ENCODE peak calls at places on chromosomes 13 and 19, in four cellular contexts. S is GM10248, D is Peyer's patch, Z is adrenal gland. H is an unnamed sample.

GRCh38 chr13:97000295-97000925 is 6.1 kb upstream of the OXGR1 start:
- DNase-seq in S (no peak), Z (no peak), D (no peak), H (no peak)

GRCh38 chr19:19567391-19567790 is 29.3 kb downstream of the CILP2 start:
- DNase-seq in D (no peak), Z (no peak), S (no peak), H (no peak)

GRCh38 chr13:83350569-83350968 is 531.7 kb downstream of the SLITRK1 start:
- DNase-seq in D (no peak), Z (no peak), S (no peak), H (no peak)

GRCh38 chr13:21009036-21009435 is 52.4 kb downstream of the LATS2 start:
- DNase-seq in Z (no peak), D (no peak), S (no peak), H (no peak)

GRCh38 chr13:113110048-113110851 is 4.7 kb downstream of the F7 start:
- DNase-seq in D (peak), S (no peak), Z (no peak), H (no peak)

GRCh38 chr13:64553411-64554129 is 2676.6 kb downstream of the PCDH9 start:
- DNase-seq in Z (no peak), S (no peak), D (no peak), H (no peak)

GRCh38 chr13:78409172-78409571 is 194.2 kb downstream of the POU4F1 start:
- DNase-seq in S (no peak), D (no peak), Z (no peak), H (no peak)

GRCh38 chr13:59038824-59039223 is 1124.9 kb downstream of the DIAPH3 start:
- DNase-seq in Z (no peak), D (no peak), S (no peak), H (no peak)

GRCh38 chr13:37495046-37495445 is 103.5 kb downstream of the POSTN start:
- DNase-seq in D (no peak), S (no peak), Z (no peak), H (no peak)

GRCh38 chr19:2717638-2718541 is 3.3 kb downstream of the DIRAS1 start:
- DNase-seq in D (no peak), S (no peak), Z (peak), H (no peak)

GRCh38 chr19:18637644-18638630 is 1.1 kb downstream of the KLHL26 start:
- DNase-seq in Z (no peak), S (no peak), D (no peak), H (no peak)

GRCh38 chr19:28793391-28794168 is 419.4 kb downstream of the UQCRFS1 start:
- DNase-seq in S (no peak), D (no peak), Z (no peak), H (no peak)

GRCh38 chr13:51804295-51805172 is 571 bp upstream of the DHRS12 start:
- DNase-seq in Z (peak), S (no peak), D (peak), H (peak)

GRCh38 chr19:58196911-58197616 is 14.2 kb downstream of the ZNF274 start:
- DNase-seq in D (no peak), Z (no peak), S (no peak), H (no peak)

GRCh38 chr13:81800433-81800832 is 1459.5 kb upstream of the SPRY2 start:
- DNase-seq in Z (no peak), D (no peak), S (no peak), H (no peak)

GRCh38 chr13:44416297-44416696 is 42.7 kb downstream of the SERP2 start:
- DNase-seq in S (no peak), D (no peak), Z (no peak), H (no peak)

GRCh38 chr13:113455384-113455783 is 2.1 kb upstream of the ADPRHL1 start:
- DNase-seq in Z (no peak), S (no peak), D (no peak), H (no peak)

GRCh38 chr13:113272791-113273190 is 24.2 kb upstream of the LAMP1 start:
- DNase-seq in S (no peak), Z (no peak), D (no peak), H (no peak)

GRCh38 chr19:47644199-47644598 is 35.3 kb downstream of the BICRA start:
- DNase-seq in S (no peak), D (no peak), Z (no peak), H (no peak)

GRCh38 chr19:18566953-18567352 is 4.7 kb upstream of the UBA52 start:
- DNase-seq in Z (no peak), S (no peak), D (no peak), H (no peak)

GRCh38 chr13:79522583-79522982 is 41.6 kb downstream of the NDFIP2 start:
- DNase-seq in D (no peak), Z (no peak), S (peak), H (peak)

GRCh38 chr13:21501709-21502108 is 42.6 kb upstream of the ZDHHC20 start:
- DNase-seq in S (no peak), D (no peak), Z (no peak), H (no peak)

GRCh38 chr19:2983351-2984195 is 6.2 kb downstream of the TLE6 start:
- DNase-seq in Z (peak), S (peak), D (no peak), H (peak)

GRCh38 chr13:108120332-108120731 is 95.0 kb downstream of the LIG4 start:
- DNase-seq in Z (no peak), D (no peak), S (no peak), H (no peak)

GRCh38 chr13:108115739-108116138 is 99.6 kb downstream of the LIG4 start:
- DNase-seq in D (no peak), S (no peak), Z (no peak), H (no peak)

DNA sequence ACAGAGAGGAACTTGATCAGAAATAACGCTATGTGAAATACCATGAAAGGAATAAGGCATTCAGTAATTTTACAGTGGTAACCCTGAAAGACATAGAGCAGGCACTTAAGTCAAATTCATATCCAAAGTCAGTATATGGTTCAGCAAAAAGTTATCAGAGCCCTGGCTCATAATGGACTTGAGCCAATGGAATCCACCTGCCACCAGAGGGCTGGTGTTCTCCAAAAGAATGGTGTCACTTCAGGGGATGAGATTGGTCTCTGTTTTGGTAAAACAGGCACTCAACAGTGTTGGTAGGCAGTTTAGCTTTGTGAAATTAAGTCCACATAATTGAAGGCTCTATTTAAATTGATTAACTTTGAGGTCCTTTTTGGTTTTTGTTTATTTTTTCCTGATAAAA is 93.9 kb downstream of the LIG4 start:
- DNase-seq in D (no peak), S (no peak), Z (no peak), H (no peak)
- TF ChIP-seq CTCF in D (no peak), S (no peak), Z (no peak), H (no peak)

GRCh38 chr19:4067396-4068057 is 828 bp upstream of the ZBTB7A start:
- DNase-seq in S (no peak), Z (no peak), D (peak), H (no peak)

GRCh38 chr19:4064551-4065260 is 2.0 kb downstream of the ZBTB7A start:
- DNase-seq in Z (peak), D (peak), S (peak), H (no peak)

GRCh38 chr19:4066682-4067395 is at the start of gene ZBTB7A:
- DNase-seq in S (peak), D (peak), Z (peak), H (peak)

GRCh38 chr19:4065430-4066175 is 1.1 kb downstream of the ZBTB7A start:
- DNase-seq in D (peak), Z (peak), S (peak), H (peak)

GRCh38 chr19:4066176-4066606 is 508 bp downstream of the ZBTB7A start:
- DNase-seq in Z (peak), D (peak), S (no peak), H (no peak)
- TF ChIP-seq CTCF in Z (no peak), D (no peak), S (no peak), H (no peak)

GRCh38 chr13:49935171-49936084 is 712 bp downstream of the SPRYD7 start:
- DNase-seq in D (no peak), Z (no peak), S (peak), H (peak)
- TF ChIP-seq CTCF in D (no peak), Z (no peak), S (no peak), H (no peak)

GRCh38 chr13:26873174-26873698 is 112.7 kb upstream of the GPR12 start:
- DNase-seq in D (no peak), Z (no peak), S (no peak), H (no peak)
- TF ChIP-seq CTCF in D (no peak), Z (no peak), S (no peak), H (no peak)

DNA sequence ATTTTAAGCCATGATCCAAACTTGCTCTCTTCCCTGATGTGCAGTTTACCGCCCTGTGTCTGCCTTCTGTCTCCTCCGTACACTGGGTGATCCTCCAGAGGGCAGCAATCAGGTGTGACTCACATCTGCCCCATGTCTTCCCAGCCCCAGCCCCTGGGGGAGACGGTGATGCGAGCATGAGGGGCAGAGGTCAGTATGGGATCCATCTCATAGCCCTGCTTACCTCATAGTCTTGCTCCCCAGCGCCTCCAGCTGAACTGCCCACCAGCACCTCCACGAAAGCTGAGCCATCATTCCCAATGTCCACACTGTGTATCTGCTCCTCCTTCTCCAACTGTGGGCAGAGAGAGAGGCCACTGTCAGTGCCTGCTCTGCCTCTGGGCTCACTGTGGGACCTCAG is 14.6 kb downstream of the XRCC1 start:
- DNase-seq in S (no peak), D (no peak), Z (no peak), H (no peak)
- TF ChIP-seq CTCF in S (no peak), D (no peak), Z (no peak), H (no peak)

GRCh38 chr13:80599765-80600164 is 258.8 kb upstream of the SPRY2 start:
- DNase-seq in Z (peak), D (no peak), S (no peak), H (no peak)

GRCh38 chr13:80605743-80606142 is 264.8 kb upstream of the SPRY2 start:
- DNase-seq in Z (no peak), S (no peak), D (no peak), H (no peak)

GRCh38 chr13:80605007-80605406 is 264.1 kb upstream of the SPRY2 start:
- DNase-seq in S (no peak), D (no peak), Z (no peak), H (no peak)

GRCh38 chr13:80603351-80603750 is 262.4 kb upstream of the SPRY2 start:
- DNase-seq in Z (no peak), S (no peak), D (no peak), H (no peak)

GRCh38 chr13:80604094-80604493 is 263.2 kb upstream of the SPRY2 start:
- DNase-seq in S (no peak), Z (no peak), D (no peak), H (no peak)
- TF ChIP-seq CTCF in S (no peak), Z (no peak), D (no peak), H (no peak)